ENCODE peak calls at places on chromosome 2, in nine cellular contexts. One of them, this sample, is unnamed.

GRCh38 chr2:189362283-189362682 is 79.0 kb upstream of the WDR75 start:
- DNase-seq in Kasumi-1: no peak
- DNase-seq in cardiac septum: no peak
- DNase-seq in fibroblast of pulmonary artery: no peak
- DNase-seq in BJ: no peak
- DNase-seq in Peyer's patch: no peak
- DNase-seq in IMR-90: no peak
- DNase-seq in OCI-M1: no peak
- DNase-seq in WTC11: no peak
- DNase-seq in this sample: no peak

GRCh38 chr2:172253190-172254052 is 150.7 kb upstream of the DLX2 start:
- DNase-seq in Kasumi-1: peak
- DNase-seq in cardiac septum: no peak
- DNase-seq in fibroblast of pulmonary artery: peak
- DNase-seq in BJ: peak
- DNase-seq in Peyer's patch: peak
- DNase-seq in IMR-90: peak
- DNase-seq in OCI-M1: peak
- DNase-seq in WTC11: no peak
- DNase-seq in this sample: peak

GRCh38 chr2:19554520-19554919 is 196.1 kb upstream of the OSR1 start:
- DNase-seq in Kasumi-1: no peak
- DNase-seq in cardiac septum: no peak
- DNase-seq in fibroblast of pulmonary artery: no peak
- DNase-seq in BJ: no peak
- DNase-seq in Peyer's patch: no peak
- DNase-seq in IMR-90: no peak
- DNase-seq in OCI-M1: no peak
- DNase-seq in WTC11: no peak
- DNase-seq in this sample: no peak

GRCh38 chr2:42284019-42284418 is 77.0 kb downstream of the COX7A2L start:
- DNase-seq in Kasumi-1: no peak
- DNase-seq in cardiac septum: no peak
- DNase-seq in fibroblast of pulmonary artery: no peak
- DNase-seq in BJ: no peak
- DNase-seq in Peyer's patch: no peak
- DNase-seq in IMR-90: no peak
- DNase-seq in OCI-M1: no peak
- DNase-seq in WTC11: no peak
- DNase-seq in this sample: no peak

GRCh38 chr2:100137877-100138570 is 4.4 kb downstream of the AFF3 start:
- DNase-seq in Kasumi-1: no peak
- DNase-seq in cardiac septum: no peak
- DNase-seq in fibroblast of pulmonary artery: no peak
- DNase-seq in BJ: no peak
- DNase-seq in Peyer's patch: no peak
- DNase-seq in IMR-90: no peak
- DNase-seq in OCI-M1: no peak
- DNase-seq in WTC11: no peak
- DNase-seq in this sample: no peak

GRCh38 chr2:12381543-12382323 is 335.0 kb upstream of the TRIB2 start:
- DNase-seq in Kasumi-1: no peak
- DNase-seq in cardiac septum: no peak
- DNase-seq in fibroblast of pulmonary artery: no peak
- DNase-seq in BJ: no peak
- DNase-seq in Peyer's patch: no peak
- DNase-seq in IMR-90: peak
- DNase-seq in OCI-M1: no peak
- DNase-seq in WTC11: peak
- DNase-seq in this sample: no peak

GRCh38 chr2:10256031-10256524 is 46.6 kb upstream of the HPCAL1 start:
- DNase-seq in Kasumi-1: no peak
- DNase-seq in cardiac septum: peak
- DNase-seq in fibroblast of pulmonary artery: no peak
- DNase-seq in BJ: no peak
- DNase-seq in Peyer's patch: no peak
- DNase-seq in IMR-90: no peak
- DNase-seq in OCI-M1: no peak
- DNase-seq in WTC11: peak
- DNase-seq in this sample: no peak

GRCh38 chr2:26561918-26562810 is 79.0 kb downstream of the CIB4 start:
- DNase-seq in Kasumi-1: peak
- DNase-seq in cardiac septum: peak
- DNase-seq in fibroblast of pulmonary artery: peak
- DNase-seq in BJ: no peak
- DNase-seq in Peyer's patch: no peak
- DNase-seq in IMR-90: no peak
- DNase-seq in OCI-M1: no peak
- DNase-seq in WTC11: peak
- DNase-seq in this sample: peak

GRCh38 chr2:54040250-54040649 is 69.5 kb upstream of the PSME4 start:
- DNase-seq in Kasumi-1: no peak
- DNase-seq in cardiac septum: no peak
- DNase-seq in fibroblast of pulmonary artery: no peak
- DNase-seq in BJ: no peak
- DNase-seq in Peyer's patch: no peak
- DNase-seq in IMR-90: no peak
- DNase-seq in OCI-M1: no peak
- DNase-seq in WTC11: no peak
- DNase-seq in this sample: no peak

GRCh38 chr2:36716136-36716535 is 19.6 kb downstream of the VIT start:
- DNase-seq in Kasumi-1: no peak
- DNase-seq in cardiac septum: no peak
- DNase-seq in fibroblast of pulmonary artery: no peak
- DNase-seq in BJ: no peak
- DNase-seq in Peyer's patch: no peak
- DNase-seq in IMR-90: no peak
- DNase-seq in OCI-M1: no peak
- DNase-seq in WTC11: no peak
- DNase-seq in this sample: no peak

GRCh38 chr2:192126426-192126825 is 68.3 kb downstream of the TMEFF2 start:
- DNase-seq in Kasumi-1: no peak
- DNase-seq in cardiac septum: no peak
- DNase-seq in fibroblast of pulmonary artery: no peak
- DNase-seq in BJ: no peak
- DNase-seq in Peyer's patch: no peak
- DNase-seq in IMR-90: no peak
- DNase-seq in OCI-M1: no peak
- DNase-seq in WTC11: no peak
- DNase-seq in this sample: no peak

GRCh38 chr2:109123586-109124201 is 5.3 kb upstream of the SH3RF3 start:
- DNase-seq in Kasumi-1: no peak
- DNase-seq in cardiac septum: peak
- DNase-seq in fibroblast of pulmonary artery: no peak
- DNase-seq in BJ: no peak
- DNase-seq in Peyer's patch: peak
- DNase-seq in IMR-90: no peak
- DNase-seq in OCI-M1: no peak
- DNase-seq in WTC11: no peak
- DNase-seq in this sample: no peak

GRCh38 chr2:190069936-190070696 is 7.6 kb upstream of the MSTN start:
- DNase-seq in Kasumi-1: peak
- DNase-seq in cardiac septum: no peak
- DNase-seq in fibroblast of pulmonary artery: peak
- DNase-seq in BJ: peak
- DNase-seq in Peyer's patch: no peak
- DNase-seq in IMR-90: peak
- DNase-seq in OCI-M1: peak
- DNase-seq in WTC11: no peak
- DNase-seq in this sample: peak

GRCh38 chr2:221063568-221063967 is 508.5 kb downstream of the EPHA4 start:
- DNase-seq in Kasumi-1: no peak
- DNase-seq in cardiac septum: no peak
- DNase-seq in fibroblast of pulmonary artery: no peak
- DNase-seq in BJ: no peak
- DNase-seq in Peyer's patch: no peak
- DNase-seq in IMR-90: no peak
- DNase-seq in OCI-M1: no peak
- DNase-seq in WTC11: no peak
- DNase-seq in this sample: no peak

GRCh38 chr2:211930331-211930730 is 608.3 kb downstream of the ERBB4 start:
- DNase-seq in Kasumi-1: no peak
- DNase-seq in cardiac septum: no peak
- DNase-seq in fibroblast of pulmonary artery: no peak
- DNase-seq in BJ: no peak
- DNase-seq in Peyer's patch: no peak
- DNase-seq in IMR-90: no peak
- DNase-seq in OCI-M1: no peak
- DNase-seq in WTC11: no peak
- DNase-seq in this sample: no peak

GRCh38 chr2:237997521-237997920 is 30.7 kb downstream of the UBE2F start:
- DNase-seq in Kasumi-1: no peak
- DNase-seq in cardiac septum: no peak
- DNase-seq in fibroblast of pulmonary artery: no peak
- DNase-seq in BJ: no peak
- DNase-seq in Peyer's patch: no peak
- DNase-seq in IMR-90: no peak
- DNase-seq in OCI-M1: no peak
- DNase-seq in WTC11: no peak
- DNase-seq in this sample: no peak

GRCh38 chr2:235493402-235493774 is 455 bp upstream of the AGAP1 start:
- DNase-seq in Kasumi-1: no peak
- DNase-seq in cardiac septum: no peak
- DNase-seq in fibroblast of pulmonary artery: peak
- DNase-seq in BJ: no peak
- DNase-seq in Peyer's patch: no peak
- DNase-seq in IMR-90: peak
- DNase-seq in OCI-M1: no peak
- DNase-seq in WTC11: peak
- DNase-seq in this sample: no peak

GRCh38 chr2:36376992-36377738 is 21.6 kb downstream of the CRIM1 start:
- DNase-seq in Kasumi-1: no peak
- DNase-seq in cardiac septum: no peak
- DNase-seq in fibroblast of pulmonary artery: no peak
- DNase-seq in BJ: no peak
- DNase-seq in Peyer's patch: peak
- DNase-seq in IMR-90: no peak
- DNase-seq in OCI-M1: no peak
- DNase-seq in WTC11: peak
- DNase-seq in this sample: no peak

GRCh38 chr2:207854484-207855386 is 85.0 kb upstream of the FZD5 start:
- DNase-seq in Kasumi-1: no peak
- DNase-seq in cardiac septum: no peak
- DNase-seq in fibroblast of pulmonary artery: peak
- DNase-seq in BJ: peak
- DNase-seq in Peyer's patch: no peak
- DNase-seq in IMR-90: peak
- DNase-seq in OCI-M1: no peak
- DNase-seq in WTC11: no peak
- DNase-seq in this sample: no peak

GRCh38 chr2:151905963-151906632 is 77.9 kb upstream of the ARL5A start:
- DNase-seq in Kasumi-1: peak
- DNase-seq in cardiac septum: no peak
- DNase-seq in fibroblast of pulmonary artery: no peak
- DNase-seq in BJ: no peak
- DNase-seq in Peyer's patch: no peak
- DNase-seq in IMR-90: no peak
- DNase-seq in OCI-M1: peak
- DNase-seq in WTC11: no peak
- DNase-seq in this sample: no peak

GRCh38 chr2:1742680-1743395 is 1.5 kb downstream of the PXDN start:
- DNase-seq in Kasumi-1: no peak
- DNase-seq in cardiac septum: peak
- DNase-seq in fibroblast of pulmonary artery: peak
- DNase-seq in BJ: peak
- DNase-seq in Peyer's patch: peak
- DNase-seq in IMR-90: peak
- DNase-seq in OCI-M1: no peak
- DNase-seq in WTC11: peak
- DNase-seq in this sample: no peak

GRCh38 chr2:128284841-128285240 is 33.8 kb downstream of the HS6ST1 start:
- DNase-seq in Kasumi-1: no peak
- DNase-seq in cardiac septum: no peak
- DNase-seq in fibroblast of pulmonary artery: no peak
- DNase-seq in BJ: no peak
- DNase-seq in Peyer's patch: no peak
- DNase-seq in IMR-90: no peak
- DNase-seq in OCI-M1: no peak
- DNase-seq in WTC11: no peak
- DNase-seq in this sample: no peak

GRCh38 chr2:166773268-166773949 is 114.9 kb upstream of the XIRP2 start:
- DNase-seq in Kasumi-1: no peak
- DNase-seq in cardiac septum: no peak
- DNase-seq in fibroblast of pulmonary artery: no peak
- DNase-seq in BJ: no peak
- DNase-seq in Peyer's patch: no peak
- DNase-seq in IMR-90: no peak
- DNase-seq in OCI-M1: no peak
- DNase-seq in WTC11: no peak
- DNase-seq in this sample: no peak

GRCh38 chr2:45134726-45135125 is 125.5 kb upstream of the SIX2 start:
- DNase-seq in Kasumi-1: peak
- DNase-seq in cardiac septum: no peak
- DNase-seq in fibroblast of pulmonary artery: peak
- DNase-seq in BJ: no peak
- DNase-seq in Peyer's patch: no peak
- DNase-seq in IMR-90: peak
- DNase-seq in OCI-M1: peak
- DNase-seq in WTC11: no peak
- DNase-seq in this sample: peak